ENCODE peak calls at places on chromosomes 7 and 10, in ten cellular contexts. One of them, this sample, is unnamed.

GRCh38 chr10:15168296-15168780 is at the start of gene NMT2:
- DNase-seq in fibroblast of lung: peak
- DNase-seq in lower leg skin: peak
- DNase-seq in fibroblast of mammary gland: no peak
- DNase-seq in bronchial epithelial cell: peak
- DNase-seq in Calu3: peak
- DNase-seq in sigmoid colon: no peak
- DNase-seq in B cell: no peak
- DNase-seq in IMR-90: no peak
- DNase-seq in AG04450: no peak
- DNase-seq in this sample: peak

GRCh38 chr10:127405221-127405620 is 143.9 kb upstream of the NPS start:
- DNase-seq in lower leg skin: no peak
- DNase-seq in Calu3: no peak
- DNase-seq in IMR-90: peak
- DNase-seq in AG04450: peak
- DNase-seq in sigmoid colon: no peak
- DNase-seq in bronchial epithelial cell: no peak
- DNase-seq in fibroblast of mammary gland: peak
- DNase-seq in fibroblast of lung: peak
- DNase-seq in B cell: no peak
- DNase-seq in this sample: no peak

GRCh38 chr10:75211007-75211735 is 575 bp downstream of the VDAC2 start:
- DNase-seq in AG04450: no peak
- DNase-seq in Calu3: peak
- DNase-seq in fibroblast of mammary gland: peak
- DNase-seq in lower leg skin: no peak
- DNase-seq in sigmoid colon: peak
- DNase-seq in bronchial epithelial cell: peak
- DNase-seq in IMR-90: peak
- DNase-seq in fibroblast of lung: peak
- DNase-seq in B cell: no peak
- DNase-seq in this sample: no peak

GRCh38 chr10:20185116-20185515 is 368.9 kb downstream of the PLXDC2 start:
- DNase-seq in fibroblast of lung: peak
- DNase-seq in Calu3: no peak
- DNase-seq in bronchial epithelial cell: no peak
- DNase-seq in fibroblast of mammary gland: no peak
- DNase-seq in AG04450: no peak
- DNase-seq in sigmoid colon: no peak
- DNase-seq in B cell: no peak
- DNase-seq in lower leg skin: no peak
- DNase-seq in IMR-90: no peak
- DNase-seq in this sample: no peak

GRCh38 chr10:90856964-90857634 is 740 bp downstream of the HTR7 start:
- DNase-seq in AG04450: no peak
- DNase-seq in B cell: no peak
- DNase-seq in fibroblast of mammary gland: no peak
- DNase-seq in lower leg skin: no peak
- DNase-seq in sigmoid colon: no peak
- DNase-seq in fibroblast of lung: peak
- DNase-seq in Calu3: no peak
- DNase-seq in IMR-90: no peak
- DNase-seq in bronchial epithelial cell: no peak
- DNase-seq in this sample: no peak

GRCh38 chr10:132459252-132460028 is 62.4 kb downstream of the PWWP2B start:
- DNase-seq in fibroblast of lung: no peak
- DNase-seq in IMR-90: no peak
- DNase-seq in sigmoid colon: no peak
- DNase-seq in Calu3: no peak
- DNase-seq in B cell: no peak
- DNase-seq in AG04450: no peak
- DNase-seq in lower leg skin: no peak
- DNase-seq in fibroblast of mammary gland: no peak
- DNase-seq in bronchial epithelial cell: no peak
- DNase-seq in this sample: no peak

GRCh38 chr7:50508471-50508943 is 56.7 kb downstream of the DDC start:
- DNase-seq in sigmoid colon: no peak
- DNase-seq in IMR-90: no peak
- DNase-seq in fibroblast of lung: no peak
- DNase-seq in AG04450: no peak
- DNase-seq in Calu3: no peak
- DNase-seq in B cell: no peak
- DNase-seq in bronchial epithelial cell: no peak
- DNase-seq in lower leg skin: no peak
- DNase-seq in fibroblast of mammary gland: peak
- DNase-seq in this sample: no peak

GRCh38 chr7:149685455-149685854 is 87.9 kb downstream of the ZNF467 start:
- DNase-seq in lower leg skin: no peak
- DNase-seq in fibroblast of lung: no peak
- DNase-seq in AG04450: no peak
- DNase-seq in Calu3: no peak
- DNase-seq in IMR-90: no peak
- DNase-seq in fibroblast of mammary gland: peak
- DNase-seq in bronchial epithelial cell: peak
- DNase-seq in sigmoid colon: no peak
- DNase-seq in B cell: no peak
- DNase-seq in this sample: no peak

GRCh38 chr7:142629588-142630260 is 119.5 kb upstream of the PRSS1 start:
- DNase-seq in B cell: no peak
- DNase-seq in bronchial epithelial cell: peak
- DNase-seq in fibroblast of mammary gland: peak
- DNase-seq in fibroblast of lung: peak
- DNase-seq in lower leg skin: no peak
- DNase-seq in sigmoid colon: no peak
- DNase-seq in AG04450: no peak
- DNase-seq in IMR-90: peak
- DNase-seq in Calu3: no peak
- DNase-seq in this sample: no peak

GRCh38 chr10:44956176-44956575 is 3.4 kb upstream of the RASSF4 start:
- DNase-seq in sigmoid colon: peak
- DNase-seq in fibroblast of mammary gland: no peak
- DNase-seq in B cell: no peak
- DNase-seq in fibroblast of lung: no peak
- DNase-seq in Calu3: no peak
- DNase-seq in IMR-90: no peak
- DNase-seq in lower leg skin: peak
- DNase-seq in AG04450: no peak
- DNase-seq in bronchial epithelial cell: no peak
- DNase-seq in this sample: peak

GRCh38 chr10:1208376-1209311 is 152.5 kb downstream of the WDR37 start:
- DNase-seq in fibroblast of lung: no peak
- DNase-seq in sigmoid colon: no peak
- DNase-seq in IMR-90: no peak
- DNase-seq in fibroblast of mammary gland: no peak
- DNase-seq in AG04450: no peak
- DNase-seq in lower leg skin: no peak
- DNase-seq in Calu3: no peak
- DNase-seq in bronchial epithelial cell: no peak
- DNase-seq in B cell: no peak
- DNase-seq in this sample: no peak

GRCh38 chr10:108899686-108900085 is 1023.6 kb downstream of the XPNPEP1 start:
- DNase-seq in lower leg skin: no peak
- DNase-seq in fibroblast of lung: peak
- DNase-seq in IMR-90: no peak
- DNase-seq in sigmoid colon: no peak
- DNase-seq in Calu3: no peak
- DNase-seq in B cell: no peak
- DNase-seq in bronchial epithelial cell: no peak
- DNase-seq in AG04450: no peak
- DNase-seq in fibroblast of mammary gland: no peak
- DNase-seq in this sample: no peak
- TF ChIP-seq CTCF in lower leg skin: no peak
- TF ChIP-seq CTCF in fibroblast of lung: no peak
- TF ChIP-seq CTCF in IMR-90: no peak
- TF ChIP-seq CTCF in sigmoid colon: no peak
- TF ChIP-seq CTCF in Calu3: no peak
- TF ChIP-seq CTCF in B cell: no peak
- TF ChIP-seq CTCF in bronchial epithelial cell: no peak
- TF ChIP-seq CTCF in AG04450: no peak
- TF ChIP-seq CTCF in fibroblast of mammary gland: no peak
- TF ChIP-seq CTCF in this sample: no peak

GRCh38 chr10:88865281-88865876 is 13.7 kb upstream of the ANKRD22 start:
- DNase-seq in fibroblast of lung: no peak
- DNase-seq in bronchial epithelial cell: peak
- DNase-seq in IMR-90: no peak
- DNase-seq in Calu3: no peak
- DNase-seq in fibroblast of mammary gland: peak
- DNase-seq in AG04450: no peak
- DNase-seq in lower leg skin: no peak
- DNase-seq in B cell: no peak
- DNase-seq in sigmoid colon: no peak
- DNase-seq in this sample: no peak
- TF ChIP-seq CTCF in fibroblast of lung: peak
- TF ChIP-seq CTCF in bronchial epithelial cell: peak
- TF ChIP-seq CTCF in IMR-90: peak
- TF ChIP-seq CTCF in Calu3: no peak
- TF ChIP-seq CTCF in fibroblast of mammary gland: peak
- TF ChIP-seq CTCF in AG04450: peak
- TF ChIP-seq CTCF in lower leg skin: no peak
- TF ChIP-seq CTCF in B cell: no peak
- TF ChIP-seq CTCF in sigmoid colon: no peak
- TF ChIP-seq CTCF in this sample: no peak

GRCh38 chr10:60819271-60819670 is 41.0 kb downstream of the CDK1 start:
- DNase-seq in AG04450: no peak
- DNase-seq in B cell: no peak
- DNase-seq in lower leg skin: no peak
- DNase-seq in IMR-90: no peak
- DNase-seq in fibroblast of mammary gland: no peak
- DNase-seq in fibroblast of lung: no peak
- DNase-seq in Calu3: no peak
- DNase-seq in bronchial epithelial cell: no peak
- DNase-seq in sigmoid colon: no peak
- DNase-seq in this sample: no peak

GRCh38 chr10:60821661-60822060 is 43.4 kb downstream of the CDK1 start:
- DNase-seq in AG04450: no peak
- DNase-seq in lower leg skin: no peak
- DNase-seq in sigmoid colon: no peak
- DNase-seq in bronchial epithelial cell: peak
- DNase-seq in Calu3: no peak
- DNase-seq in IMR-90: peak
- DNase-seq in fibroblast of lung: peak
- DNase-seq in fibroblast of mammary gland: no peak
- DNase-seq in B cell: no peak
- DNase-seq in this sample: no peak

GRCh38 chr10:60817135-60817805 is 39.0 kb downstream of the CDK1 start:
- DNase-seq in AG04450: no peak
- DNase-seq in lower leg skin: no peak
- DNase-seq in fibroblast of lung: peak
- DNase-seq in IMR-90: peak
- DNase-seq in sigmoid colon: no peak
- DNase-seq in B cell: no peak
- DNase-seq in bronchial epithelial cell: no peak
- DNase-seq in Calu3: no peak
- DNase-seq in fibroblast of mammary gland: peak
- DNase-seq in this sample: no peak

GRCh38 chr10:60818134-60818770 is 40.0 kb downstream of the CDK1 start:
- DNase-seq in B cell: no peak
- DNase-seq in fibroblast of lung: peak
- DNase-seq in lower leg skin: no peak
- DNase-seq in AG04450: no peak
- DNase-seq in IMR-90: peak
- DNase-seq in fibroblast of mammary gland: peak
- DNase-seq in Calu3: no peak
- DNase-seq in sigmoid colon: no peak
- DNase-seq in bronchial epithelial cell: no peak
- DNase-seq in this sample: no peak

GRCh38 chr10:60820093-60820769 is 42.0 kb downstream of the CDK1 start:
- DNase-seq in sigmoid colon: no peak
- DNase-seq in fibroblast of mammary gland: peak
- DNase-seq in bronchial epithelial cell: no peak
- DNase-seq in IMR-90: peak
- DNase-seq in AG04450: no peak
- DNase-seq in lower leg skin: no peak
- DNase-seq in Calu3: no peak
- DNase-seq in B cell: no peak
- DNase-seq in fibroblast of lung: peak
- DNase-seq in this sample: no peak
- TF ChIP-seq CTCF in sigmoid colon: no peak
- TF ChIP-seq CTCF in fibroblast of mammary gland: peak
- TF ChIP-seq CTCF in bronchial epithelial cell: peak
- TF ChIP-seq CTCF in IMR-90: peak
- TF ChIP-seq CTCF in AG04450: peak
- TF ChIP-seq CTCF in lower leg skin: no peak
- TF ChIP-seq CTCF in Calu3: peak
- TF ChIP-seq CTCF in B cell: no peak
- TF ChIP-seq CTCF in fibroblast of lung: peak
- TF ChIP-seq CTCF in this sample: no peak

GRCh38 chr7:131074585-131074984 is 253.1 kb upstream of the MKLN1 start:
- DNase-seq in bronchial epithelial cell: no peak
- DNase-seq in sigmoid colon: no peak
- DNase-seq in fibroblast of mammary gland: no peak
- DNase-seq in lower leg skin: no peak
- DNase-seq in AG04450: no peak
- DNase-seq in IMR-90: no peak
- DNase-seq in Calu3: no peak
- DNase-seq in fibroblast of lung: no peak
- DNase-seq in B cell: no peak
- DNase-seq in this sample: no peak

GRCh38 chr7:131068604-131069021 is 259.1 kb upstream of the MKLN1 start:
- DNase-seq in lower leg skin: no peak
- DNase-seq in fibroblast of mammary gland: peak
- DNase-seq in fibroblast of lung: peak
- DNase-seq in sigmoid colon: no peak
- DNase-seq in B cell: no peak
- DNase-seq in AG04450: no peak
- DNase-seq in IMR-90: peak
- DNase-seq in bronchial epithelial cell: peak
- DNase-seq in Calu3: no peak
- DNase-seq in this sample: no peak

GRCh38 chr7:131072505-131073091 is 255.1 kb upstream of the MKLN1 start:
- DNase-seq in IMR-90: peak
- DNase-seq in bronchial epithelial cell: peak
- DNase-seq in B cell: no peak
- DNase-seq in lower leg skin: no peak
- DNase-seq in Calu3: no peak
- DNase-seq in fibroblast of lung: peak
- DNase-seq in sigmoid colon: no peak
- DNase-seq in AG04450: no peak
- DNase-seq in fibroblast of mammary gland: peak
- DNase-seq in this sample: no peak

GRCh38 chr7:131074043-131074442 is 253.6 kb upstream of the MKLN1 start:
- DNase-seq in Calu3: no peak
- DNase-seq in fibroblast of mammary gland: peak
- DNase-seq in bronchial epithelial cell: no peak
- DNase-seq in AG04450: no peak
- DNase-seq in B cell: no peak
- DNase-seq in lower leg skin: no peak
- DNase-seq in fibroblast of lung: no peak
- DNase-seq in IMR-90: no peak
- DNase-seq in sigmoid colon: no peak
- DNase-seq in this sample: no peak

GRCh38 chr7:131071786-131072504 is 255.7 kb upstream of the MKLN1 start:
- DNase-seq in fibroblast of lung: peak
- DNase-seq in IMR-90: peak
- DNase-seq in Calu3: peak
- DNase-seq in AG04450: no peak
- DNase-seq in lower leg skin: no peak
- DNase-seq in fibroblast of mammary gland: peak
- DNase-seq in sigmoid colon: no peak
- DNase-seq in B cell: no peak
- DNase-seq in bronchial epithelial cell: peak
- DNase-seq in this sample: no peak
- TF ChIP-seq CTCF in fibroblast of lung: peak
- TF ChIP-seq CTCF in IMR-90: peak
- TF ChIP-seq CTCF in Calu3: peak
- TF ChIP-seq CTCF in AG04450: peak
- TF ChIP-seq CTCF in lower leg skin: no peak
- TF ChIP-seq CTCF in fibroblast of mammary gland: peak
- TF ChIP-seq CTCF in sigmoid colon: no peak
- TF ChIP-seq CTCF in B cell: peak
- TF ChIP-seq CTCF in bronchial epithelial cell: peak
- TF ChIP-seq CTCF in this sample: peak